ENCODE peak calls at places on chromosomes 6 and 20, in seven cellular contexts. Z, Y, W, S, L, I and R are unnamed samples.

GRCh38 chr20:3227936-3228749 is 10.8 kb downstream of the SLC4A11 start:
- DNase-seq in I (no peak), Y (peak), S (no peak), L (no peak), Z (no peak), W (no peak), R (no peak)

GRCh38 chr20:25984933-25985332 is 288.3 kb upstream of the ZNF337 start:
- DNase-seq in L (no peak), Y (no peak), W (no peak), Z (peak), S (no peak), I (peak), R (no peak)

GRCh38 chr6:167848783-167849182 is 22.1 kb downstream of the AFDN start:
- DNase-seq in Y (no peak), S (no peak), W (no peak), Z (no peak), I (no peak), L (no peak), R (no peak)

GRCh38 chr6:167139761-167140160 is 16.9 kb downstream of the CCR6 start:
- DNase-seq in W (no peak), L (no peak), I (no peak), S (no peak), Y (no peak), Z (no peak), R (no peak)

GRCh38 chr6:106486236-106486635 is 125.7 kb downstream of the CRYBG1 start:
- DNase-seq in Y (no peak), L (no peak), S (peak), Z (no peak), I (no peak), W (no peak), R (no peak)

GRCh38 chr6:138291849-138292181 is 73.5 kb upstream of the PBOV1 start:
- DNase-seq in W (no peak), Z (no peak), S (no peak), I (no peak), Y (no peak), L (no peak), R (no peak)

GRCh38 chr6:136607204-136607931 is 57.1 kb upstream of the MAP7 start:
- DNase-seq in Z (peak), S (no peak), L (no peak), I (no peak), W (no peak), Y (no peak), R (no peak)

GRCh38 chr6:7543761-7544424 is 2.4 kb downstream of the DSP start:
- DNase-seq in W (peak), I (no peak), Z (no peak), Y (no peak), S (peak), L (no peak), R (no peak)

GRCh38 chr20:58708246-58708931 is 15.8 kb downstream of the NPEPL1 start:
- DNase-seq in L (no peak), S (no peak), Y (peak), W (no peak), Z (no peak), I (no peak), R (no peak)

GRCh38 chr20:43658068-43658722 is 8.7 kb upstream of the MYBL2 start:
- DNase-seq in I (no peak), Z (peak), Y (no peak), W (no peak), S (peak), L (no peak), R (no peak)

GRCh38 chr6:161300823-161301222 is 27.0 kb upstream of the AGPAT4 start:
- DNase-seq in Y (no peak), S (no peak), L (no peak), W (no peak), Z (no peak), I (no peak), R (no peak)

GRCh38 chr20:32582659-32583580 is 2.2 kb downstream of the NOL4L start:
- DNase-seq in Z (no peak), I (no peak), Y (no peak), S (peak), W (peak), L (no peak), R (peak)

GRCh38 chr20:4567172-4567571 is 154.5 kb upstream of the PRND start:
- DNase-seq in S (no peak), Z (no peak), I (no peak), Y (no peak), L (no peak), W (no peak), R (no peak)

GRCh38 chr6:15536201-15536955 is 126.5 kb downstream of the DTNBP1 start:
- DNase-seq in I (peak), W (no peak), L (no peak), Y (no peak), Z (no peak), S (no peak), R (no peak)

GRCh38 chr20:58017237-58017969 is 211.1 kb downstream of the ANKRD60 start:
- DNase-seq in W (no peak), Z (peak), L (no peak), S (no peak), Y (peak), I (peak), R (no peak)

GRCh38 chr6:130675072-130675471 is 152.1 kb upstream of the SMLR1 start:
- DNase-seq in W (no peak), Y (no peak), Z (peak), L (no peak), I (no peak), S (peak), R (no peak)

GRCh38 chr6:143323729-143324465 is 126.6 kb downstream of the ADAT2 start:
- DNase-seq in Z (no peak), I (no peak), L (no peak), S (peak), Y (no peak), W (no peak), R (no peak)

GRCh38 chr6:166369741-166370140 is 13.0 kb downstream of the MPC1 start:
- DNase-seq in I (no peak), W (no peak), Z (no peak), Y (no peak), L (no peak), S (no peak), R (no peak)

GRCh38 chr20:62319346-62319909 is 16.6 kb downstream of the ADRM1 start:
- DNase-seq in L (no peak), S (no peak), W (no peak), Y (no peak), I (no peak), Z (no peak), R (no peak)

GRCh38 chr6:157164972-157165371 is 158.3 kb downstream of the TMEM242 start:
- DNase-seq in I (no peak), L (no peak), S (no peak), Y (no peak), Z (peak), W (no peak), R (no peak)

GRCh38 chr6:44004625-44005506 is 122.4 kb downstream of the MRPL14 start:
- DNase-seq in I (no peak), Y (no peak), W (no peak), Z (peak), L (no peak), S (peak), R (no peak)

GRCh38 chr6:155994071-155994470 is 538.4 kb upstream of the NOX3 start:
- DNase-seq in S (no peak), Z (no peak), Y (no peak), W (no peak), I (no peak), L (no peak), R (no peak)

GRCh38 chr6:2756687-2757224 is 6.0 kb upstream of the MYLK4 start:
- DNase-seq in Y (no peak), Z (peak), L (no peak), S (no peak), I (no peak), W (no peak), R (no peak)

GRCh38 chr20:48298851-48299484 is 513.7 kb upstream of the SULF2 start:
- DNase-seq in S (peak), W (peak), L (no peak), I (no peak), Y (no peak), Z (peak), R (no peak)

GRCh38 chr20:46622125-46622524 is 29.1 kb downstream of the SLC13A3 start:
- DNase-seq in S (no peak), Z (no peak), L (no peak), Y (no peak), I (no peak), W (peak), R (peak)

GRCh38 chr20:59020938-59021551 is 1.8 kb downstream of the TUBB1 start:
- DNase-seq in W (peak), I (peak), L (no peak), S (no peak), Y (no peak), Z (peak), R (no peak)

GRCh38 chr6:132491303-132491702 is 21.6 kb downstream of the STX7 start:
- DNase-seq in W (no peak), S (no peak), Y (no peak), L (no peak), Z (peak), I (no peak), R (no peak)

GRCh38 chr6:43171284-43172126 is 436 bp downstream of the SRF start:
- DNase-seq in Z (no peak), W (no peak), Y (no peak), L (no peak), S (no peak), I (no peak), R (no peak)

GRCh38 chr6:74611220-74611619 is 594.6 kb downstream of the COL12A1 start:
- DNase-seq in L (no peak), Y (no peak), S (peak), I (no peak), Z (peak), W (no peak), R (no peak)

GRCh38 chr6:80742481-80742880 is 636.0 kb downstream of the BCKDHB start:
- DNase-seq in S (peak), Y (no peak), L (no peak), W (peak), I (no peak), Z (peak), R (no peak)

GRCh38 chr6:144351338-144351737 is 66.2 kb downstream of the UTRN start:
- DNase-seq in Y (no peak), I (no peak), S (no peak), Z (no peak), W (no peak), L (no peak), R (no peak)

GRCh38 chr6:41636803-41637178 is 1.5 kb upstream of the MDFI start:
- DNase-seq in I (peak), S (peak), Z (no peak), Y (peak), W (peak), L (peak), R (no peak)

GRCh38 chr6:42726026-42726425 is 3.6 kb upstream of the PRPH2 start:
- DNase-seq in L (no peak), Z (no peak), I (no peak), Y (no peak), S (no peak), W (no peak), R (no peak)

GRCh38 chr6:112041535-112041934 is 12.4 kb upstream of the CCN6 start:
- DNase-seq in L (no peak), Y (no peak), W (peak), S (no peak), Z (no peak), I (no peak), R (no peak)

GRCh38 chr20:48903705-48904104 is 17.8 kb upstream of the ARFGEF2 start:
- DNase-seq in L (no peak), Y (no peak), I (no peak), W (no peak), Z (no peak), S (no peak), R (no peak)

GRCh38 chr6:39488255-39488881 is 165.9 kb upstream of the KCNK16 start:
- DNase-seq in L (no peak), Y (no peak), S (no peak), I (no peak), Z (no peak), W (no peak), R (no peak)

GRCh38 chr6:163707385-163708355 is 293.2 kb downstream of the QKI start:
- DNase-seq in L (no peak), Y (no peak), W (no peak), Z (no peak), S (no peak), I (no peak), R (no peak)
- H3K9ac ChIP-seq in L (no peak), Y (no peak), W (no peak), Z (no peak), S (peak), I (no peak), R (no peak)

GRCh38 chr6:56669585-56669984 is 26.9 kb upstream of the DST start:
- DNase-seq in Y (no peak), S (no peak), Z (no peak), L (no peak), W (no peak), I (no peak), R (no peak)
- H3K4ac ChIP-seq in Y (no peak), S (no peak), Z (peak), L (no peak), W (no peak), I (no peak), R (no peak)

GRCh38 chr6:33856655-33857054 is 52.9 kb upstream of the MLN start:
- DNase-seq in W (no peak), Z (no peak), I (no peak), L (no peak), Y (no peak), S (no peak), R (no peak)
- H3K9ac ChIP-seq in W (no peak), Z (no peak), I (no peak), L (no peak), Y (no peak), S (no peak), R (no peak)

DNA sequence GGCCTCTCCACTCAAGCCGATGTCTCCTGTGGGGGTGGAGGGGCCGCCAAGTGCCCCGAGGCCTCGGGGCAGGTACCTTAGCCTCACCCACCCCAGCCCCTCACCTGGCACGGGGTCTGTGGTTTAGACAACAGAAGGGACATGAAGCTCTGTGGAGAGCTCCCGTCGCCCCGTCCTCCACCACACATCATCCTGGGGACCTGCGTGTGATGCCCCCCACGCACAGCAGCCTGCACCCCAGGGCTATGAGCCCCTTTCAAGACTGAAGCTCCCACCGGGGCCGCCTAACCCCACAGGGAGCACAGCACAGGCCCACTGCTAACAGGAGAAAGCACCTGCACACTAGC is 8.2 kb downstream of the KCNQ2 start:
- DNase-seq in W (no peak), I (no peak), L (no peak), Y (no peak), Z (no peak), S (no peak), R (no peak)
- H3K4ac ChIP-seq in W (no peak), I (no peak), L (no peak), Y (no peak), Z (no peak), S (no peak), R (no peak)

GRCh38 chr6:18451756-18452155 is 64.6 kb downstream of the RNF144B start:
- DNase-seq in Z (no peak), Y (no peak), L (no peak), I (no peak), W (no peak), S (no peak), R (no peak)

GRCh38 chr6:18454446-18454845 is 67.3 kb downstream of the RNF144B start:
- DNase-seq in L (no peak), Z (no peak), W (no peak), I (no peak), Y (no peak), S (no peak), R (no peak)

GRCh38 chr6:18457065-18457817 is 70.1 kb downstream of the RNF144B start:
- DNase-seq in I (no peak), Z (no peak), S (no peak), W (no peak), Y (no peak), L (no peak), R (no peak)
- H3K9ac ChIP-seq in I (no peak), Z (no peak), S (no peak), W (no peak), Y (no peak), L (no peak), R (no peak)

GRCh38 chr6:33726696-33727095 is 15.2 kb upstream of the UQCC2 start:
- DNase-seq in Z (no peak), L (no peak), I (no peak), W (no peak), Y (no peak), S (no peak), R (no peak)

GRCh38 chr6:33727932-33728331 is 16.4 kb upstream of the UQCC2 start:
- DNase-seq in I (no peak), Y (no peak), L (no peak), W (no peak), Z (no peak), S (no peak), R (no peak)

GRCh38 chr6:33727126-33727525 is 15.6 kb upstream of the UQCC2 start:
- DNase-seq in I (no peak), Z (no peak), L (no peak), Y (no peak), W (no peak), S (no peak), R (no peak)

GRCh38 chr6:33729059-33729458 is 17.6 kb upstream of the UQCC2 start:
- DNase-seq in L (no peak), Y (no peak), I (no peak), W (no peak), S (no peak), Z (no peak), R (no peak)

GRCh38 chr6:33728438-33728837 is 16.9 kb upstream of the UQCC2 start:
- DNase-seq in I (no peak), S (no peak), W (no peak), Z (no peak), L (no peak), Y (no peak), R (no peak)
- H3K4ac ChIP-seq in I (no peak), S (no peak), W (no peak), Z (no peak), L (no peak), Y (no peak), R (no peak)

GRCh38 chr6:26412225-26412624 is 10.2 kb downstream of the BTN3A1 start:
- DNase-seq in I (no peak), L (no peak), S (no peak), Z (no peak), Y (peak), W (peak), R (no peak)
- H3K9ac ChIP-seq in I (no peak), L (no peak), S (peak), Z (no peak), Y (no peak), W (no peak), R (no peak)

GRCh38 chr6:121006024-121006423 is 328.3 kb downstream of the TBC1D32 start:
- DNase-seq in Y (no peak), I (no peak), Z (no peak), L (no peak), W (no peak), S (no peak), R (no peak)

DNA sequence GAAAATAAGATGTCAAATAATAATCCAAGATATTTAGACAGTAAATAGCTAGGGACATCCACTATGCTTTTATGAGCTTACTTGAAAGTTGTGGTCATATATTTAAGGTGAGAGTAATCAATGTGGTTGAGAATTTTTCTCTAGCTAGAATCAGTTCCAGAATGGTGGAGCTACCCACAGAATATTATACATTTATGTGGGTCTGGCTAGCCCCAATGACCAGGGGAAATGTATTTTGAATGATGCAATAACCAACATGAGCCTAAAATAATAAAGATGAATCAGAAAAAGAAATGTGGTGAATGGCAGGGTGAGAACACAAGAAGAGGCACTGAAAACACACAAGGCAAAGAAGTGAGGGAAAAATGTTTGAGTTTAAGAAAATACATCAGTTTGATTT is 325.7 kb downstream of the TBC1D32 start:
- DNase-seq in Y (no peak), W (no peak), L (no peak), Z (no peak), S (no peak), I (no peak), R (no peak)
- H3K4ac ChIP-seq in Y (no peak), W (no peak), L (no peak), Z (no peak), S (no peak), I (no peak), R (no peak)